ENCODE peak calls at places on chromosome 3, in ten cellular contexts. V is HCT116, Q is sigmoid colon, A is AG10803, B is body of pancreas, E is fibroblast of lung, I is tibial artery, T is fibroblast of pulmonary artery, N is esophagus muscularis mucosa, Y is AG09309. X is an unnamed sample.

GRCh38 chr3:185721970-185722369 is 102.9 kb downstream of the IGF2BP2 start:
- DNase-seq in E (no peak), T (no peak), I (no peak), Q (no peak), V (no peak), B (no peak), N (no peak), Y (no peak), A (no peak), X (no peak)

GRCh38 chr3:37626722-37627565 is 234.7 kb upstream of the CTDSPL start:
- DNase-seq in B (no peak), T (no peak), I (no peak), N (peak; percentile 74), Y (no peak), V (no peak), Q (no peak), E (no peak), A (no peak), X (no peak)

GRCh38 chr3:71055602-71056001 is 527.9 kb downstream of the FOXP1 start:
- DNase-seq in I (no peak), Y (no peak), B (no peak), A (no peak), N (no peak), V (no peak), E (peak; percentile 86), Q (no peak), T (peak; percentile 90), X (peak; percentile 40)

GRCh38 chr3:41683666-41684350 is 278.1 kb downstream of the ULK4 start:
- DNase-seq in Q (no peak), E (peak; percentile 86), V (no peak), N (no peak), A (peak; percentile 82), B (no peak), I (no peak), Y (peak; percentile 74), T (no peak), X (peak; percentile 38)

GRCh38 chr3:190117995-190118394 is 2.7 kb downstream of the P3H2 start:
- DNase-seq in A (peak; percentile 29), B (no peak), V (no peak), I (no peak), E (peak; percentile 74), Y (no peak), Q (no peak), N (no peak), T (no peak), X (no peak)

GRCh38 chr3:72234394-72234793 is 449.4 kb upstream of the PROK2 start:
- DNase-seq in Q (no peak), N (no peak), B (peak; percentile 26), A (peak; percentile 95), V (no peak), Y (peak; percentile 76), E (peak; percentile 88), I (peak; percentile 80), T (peak; percentile 87), X (peak; percentile 29)

GRCh38 chr3:123624302-123624701 is 39.4 kb upstream of the HACD2 start:
- DNase-seq in A (no peak), T (no peak), Y (no peak), V (no peak), Q (no peak), N (no peak), E (no peak), I (no peak), B (no peak), X (no peak)

GRCh38 chr3:122031123-122031468 is 9.0 kb upstream of the ILDR1 start:
- DNase-seq in Q (no peak), N (no peak), I (no peak), A (no peak), Y (no peak), B (no peak), V (no peak), E (no peak), T (no peak), X (no peak)

GRCh38 chr3:48709051-48709461 is 8.0 kb downstream of the IP6K2 start:
- DNase-seq in V (no peak), T (no peak), I (no peak), A (peak; percentile 32), B (no peak), N (no peak), Q (no peak), Y (no peak), E (peak; percentile 48), X (no peak)

GRCh38 chr3:151593923-151594322 is 133.1 kb upstream of the IGSF10 start:
- DNase-seq in A (peak; percentile 69), E (peak; percentile 68), V (no peak), Y (peak; percentile 31), N (no peak), Q (no peak), I (no peak), T (no peak), B (no peak), X (no peak)

GRCh38 chr3:192422998-192423349 is 304.4 kb downstream of the FGF12 start:
- DNase-seq in Q (no peak), A (no peak), T (peak; percentile 6), I (no peak), Y (no peak), N (no peak), V (no peak), E (no peak), B (no peak), X (no peak)

GRCh38 chr3:48276856-48277641 is 36.1 kb downstream of the ZNF589 start:
- DNase-seq in Y (no peak), V (no peak), T (no peak), Q (no peak), N (no peak), A (no peak), B (no peak), I (no peak), E (no peak), X (no peak)

GRCh38 chr3:117871934-117872333 is 1162.4 kb downstream of the TUSC7 start:
- DNase-seq in Y (no peak), N (no peak), A (no peak), E (peak; percentile 32), T (no peak), V (no peak), B (no peak), Q (no peak), I (no peak), X (peak; percentile 1)

GRCh38 chr3:100159564-100160153 is 45.4 kb upstream of the FILIP1L start:
- DNase-seq in B (no peak), I (no peak), V (no peak), T (peak; percentile 77), A (peak; percentile 80), Q (no peak), E (peak; percentile 84), N (no peak), Y (peak; percentile 81), X (peak; percentile 67)

GRCh38 chr3:194328080-194328571 is 23.0 kb downstream of the CPN2 start:
- DNase-seq in A (peak; percentile 56), E (peak; percentile 85), N (no peak), B (no peak), Y (no peak), T (peak; percentile 55), V (no peak), I (no peak), Q (no peak), X (no peak)

GRCh38 chr3:123448503-123449091 is at the start of gene ADCY5:
- DNase-seq in B (peak; percentile 22), A (no peak), N (no peak), E (no peak), I (peak; percentile 74), V (no peak), Q (no peak), Y (no peak), T (no peak), X (peak; percentile 5)

GRCh38 chr3:122533931-122534334 is 19.2 kb upstream of the KPNA1 start:
- DNase-seq in E (peak; percentile 85), T (peak; percentile 62), Q (no peak), B (no peak), Y (peak; percentile 61), A (peak; percentile 71), V (peak; percentile 78), I (no peak), N (no peak), X (peak; percentile 78)

GRCh38 chr3:59737209-59737608 is 687.4 kb upstream of the CFAP20DC start:
- DNase-seq in N (no peak), Q (no peak), A (no peak), B (no peak), I (no peak), T (no peak), V (no peak), E (peak; percentile 13), Y (no peak), X (no peak)

GRCh38 chr3:183809209-183809608 is 16.2 kb downstream of the MAP6D1 start:
- DNase-seq in B (peak; percentile 35), I (no peak), V (no peak), N (no peak), E (no peak), Y (no peak), T (no peak), A (no peak), Q (no peak), X (no peak)

GRCh38 chr3:129106320-129106719 is 15.3 kb downstream of the RAB43 start:
- DNase-seq in Q (no peak), N (no peak), Y (no peak), A (no peak), B (no peak), E (no peak), T (no peak), V (no peak), I (no peak), X (peak; percentile 5)
- TF ChIP-seq CTCF in Q (no peak), N (no peak), Y (no peak), A (no peak), B (no peak), E (no peak), T (no peak), V (no peak), I (no peak), X (no peak)

GRCh38 chr3:174441588-174442316 is 417.4 kb upstream of the NAALADL2 start:
- DNase-seq in Y (peak; percentile 72), I (no peak), A (peak; percentile 90), B (no peak), Q (no peak), N (no peak), V (no peak), T (peak; percentile 91), E (peak; percentile 27), X (peak; percentile 23)
- H3K4me3 ChIP-seq in Y (peak overlapping the region; percentile 45), I (peak overlapping the region; percentile 76), A (peak overlapping the region; percentile 61), B (peak overlapping the region; percentile 61), Q (peak overlapping the region; percentile 86), N (peak overlapping the region; percentile 73), V (peak overlapping the region; percentile 78), T (peak overlapping the region; percentile 72), E (peak overlapping the region; percentile 62), X (peak overlapping the region; percentile 77)

DNA sequence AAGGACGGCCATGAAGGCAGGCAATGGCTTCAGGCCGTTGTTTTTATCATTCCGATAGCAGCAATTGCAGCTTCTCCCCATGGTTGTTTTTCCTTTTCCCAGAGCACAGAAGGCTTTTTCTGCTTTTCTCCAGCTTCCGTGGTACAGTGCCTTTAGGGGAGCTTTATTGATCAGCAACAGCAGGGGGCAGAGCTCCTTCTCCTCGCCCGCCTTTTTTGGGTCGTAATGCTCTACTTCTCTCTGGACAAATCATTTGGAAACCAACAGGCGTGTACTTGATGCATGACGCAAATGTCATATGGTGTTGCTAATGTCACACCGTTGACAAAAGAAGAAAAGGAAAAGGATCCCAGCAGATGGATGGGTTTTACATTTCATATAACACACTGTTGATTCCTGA is 79.7 kb upstream of the SNRK start:
- DNase-seq in E (no peak), A (no peak), Y (no peak), Q (no peak), N (no peak), V (no peak), I (no peak), B (no peak), T (no peak), X (no peak)
- TF ChIP-seq CTCF in E (no peak), A (no peak), Y (no peak), Q (no peak), N (no peak), V (no peak), I (no peak), B (no peak), T (peak; percentile 1), X (no peak)

GRCh38 chr3:30933478-30934207 is 39.2 kb upstream of the GADL1 start:
- DNase-seq in I (no peak), E (no peak), A (no peak), N (no peak), Q (no peak), T (no peak), B (no peak), V (no peak), Y (no peak), X (no peak)
- H3K4me3 ChIP-seq in I (peak overlapping the region; percentile 30), E (no peak overlapping the region), A (no peak overlapping the region), N (no peak overlapping the region), Q (no peak overlapping the region), T (no peak overlapping the region), B (no peak overlapping the region), V (no peak overlapping the region), Y (no peak overlapping the region), X (no peak overlapping the region)

X was measured in fibroblast of villous mesenchyme.